ENCODE peak calls at places on chromosomes 11 and 22, in five cellular contexts. Y is IMR-90, H is colonic mucosa, P is sigmoid colon, M is mammary epithelial cell. B is an unnamed sample.

GRCh38 chr11:110752890-110753289 is 40.7 kb upstream of the ARHGAP20 start:
- DNase-seq in H (no peak), Y (no peak), P (no peak), M (no peak), B (no peak)

GRCh38 chr22:38461057-38461413 is 6.0 kb upstream of the KCNJ4 start:
- DNase-seq in P (no peak), M (no peak), H (no peak), Y (no peak), B (no peak)

GRCh38 chr11:296206-296975 is 2.9 kb downstream of the IFITM5 start:
- DNase-seq in Y (no peak), P (peak; percentile 64), M (no peak), H (no peak), B (no peak)

GRCh38 chr11:35781342-35782171 is 119.0 kb downstream of the TRIM44 start:
- DNase-seq in P (no peak), Y (peak; percentile 89), M (peak; percentile 37), H (no peak), B (peak; percentile 32)

GRCh38 chr22:39574779-39575551 is 4.4 kb downstream of the CACNA1I start:
- DNase-seq in P (no peak), Y (peak; percentile 95), M (peak; percentile 80), H (no peak), B (peak; percentile 58)

GRCh38 chr22:30239421-30240405 is 6.8 kb downstream of the LIF start:
- DNase-seq in M (peak; percentile 50), Y (peak; percentile 76), H (no peak), P (no peak), B (no peak)

GRCh38 chr11:26583550-26583949 is 11.5 kb upstream of the MUC15 start:
- DNase-seq in Y (no peak), P (no peak), M (peak; percentile 91), H (no peak), B (peak; percentile 89)

GRCh38 chr11:46001427-46002049 is 79.1 kb downstream of the LARGE2 start:
- DNase-seq in Y (peak; percentile 70), P (no peak), M (no peak), H (no peak), B (no peak)

GRCh38 chr22:27779650-27780049 is 21.9 kb downstream of the MN1 start:
- DNase-seq in H (no peak), M (no peak), P (no peak), Y (no peak), B (no peak)

GRCh38 chr11:121654506-121655480 is 202.0 kb upstream of the SORL1-AS1 start:
- DNase-seq in M (no peak), P (no peak), Y (peak; percentile 25), H (no peak), B (peak; percentile 59)

GRCh38 chr22:40224702-40225101 is 47.0 kb downstream of the TNRC6B start:
- DNase-seq in Y (peak; percentile 6), H (no peak), M (no peak), P (no peak), B (no peak)

GRCh38 chr11:17012179-17012578 is 2.0 kb downstream of the PLEKHA7 start:
- DNase-seq in Y (no peak), H (no peak), M (no peak), P (no peak), B (no peak)

GRCh38 chr22:36366291-36366708 is 21.5 kb downstream of the MYH9 start:
- DNase-seq in P (peak; percentile 90), H (no peak), M (no peak), Y (peak; percentile 68), B (peak; percentile 40)

GRCh38 chr11:22711212-22711770 is 44.9 kb downstream of the GAS2 start:
- DNase-seq in Y (no peak), P (no peak), M (peak; percentile 82), H (no peak), B (peak; percentile 81)

GRCh38 chr11:47186937-47187681 is 875 bp upstream of the PACSIN3 start:
- DNase-seq in M (peak; percentile 29), H (peak; percentile 45), P (peak; percentile 89), Y (peak; percentile 54), B (peak; percentile 61)

GRCh38 chr11:69999721-70000120 is 78.4 kb upstream of the ANO1 start:
- DNase-seq in P (no peak), Y (no peak), H (no peak), M (peak; percentile 75), B (peak; percentile 22)

GRCh38 chr11:19918302-19919049 is 205.8 kb downstream of the NAV2 start:
- DNase-seq in Y (no peak), P (no peak), H (no peak), M (no peak), B (no peak)

GRCh38 chr11:78156081-78156844 is 16.8 kb upstream of the ALG8 start:
- DNase-seq in P (no peak), M (no peak), H (no peak), Y (no peak), B (no peak)

GRCh38 chr11:45259607-45260006 is 26.5 kb downstream of the SYT13 start:
- DNase-seq in M (peak; percentile 66), P (no peak), H (peak; percentile 74), Y (no peak), B (no peak)

GRCh38 chr11:20672575-20672974 is 3.2 kb downstream of the NELL1 start:
- DNase-seq in M (no peak), H (no peak), Y (no peak), P (no peak), B (no peak)

GRCh38 chr22:37241351-37242142 is 2.5 kb downstream of the RAC2 start:
- DNase-seq in P (no peak), H (no peak), Y (no peak), M (no peak), B (no peak)

GRCh38 chr22:50182176-50183081 is 3.3 kb upstream of the TRABD start:
- DNase-seq in H (peak; percentile 75), P (no peak), M (no peak), Y (no peak), B (no peak)

DNA sequence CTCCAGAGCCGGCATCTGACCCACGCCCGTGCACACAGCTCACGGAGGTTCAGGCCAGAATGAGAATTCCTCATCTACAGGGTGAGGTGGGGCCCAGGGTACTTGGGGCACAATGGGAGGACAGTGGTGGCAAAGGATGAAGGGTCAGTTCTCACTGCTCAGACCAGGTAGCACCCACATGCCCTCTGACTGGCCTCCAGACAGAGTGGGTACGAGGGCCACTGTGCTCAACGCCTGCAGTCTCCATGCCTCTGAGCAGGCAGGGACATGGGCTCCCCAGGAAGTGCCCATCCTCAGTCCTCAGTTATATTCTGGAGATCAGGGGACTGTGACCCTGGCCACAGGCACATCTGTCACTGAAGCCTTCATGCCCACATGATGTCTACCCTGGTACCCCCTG is 13.0 kb upstream of the CDC42BPG start:
- DNase-seq in H (no peak), P (no peak), Y (no peak), M (no peak), B (no peak)
- H3K4me1 ChIP-seq in H (peaks cover 32% of the 10 kb centered on the region), P (no peaks in the 10 kb centered on the region), Y (peaks cover 29% of the 10 kb centered on the region), M (peaks cover 38% of the 10 kb centered on the region), B (peaks cover 28% of the 10 kb centered on the region)

DNA sequence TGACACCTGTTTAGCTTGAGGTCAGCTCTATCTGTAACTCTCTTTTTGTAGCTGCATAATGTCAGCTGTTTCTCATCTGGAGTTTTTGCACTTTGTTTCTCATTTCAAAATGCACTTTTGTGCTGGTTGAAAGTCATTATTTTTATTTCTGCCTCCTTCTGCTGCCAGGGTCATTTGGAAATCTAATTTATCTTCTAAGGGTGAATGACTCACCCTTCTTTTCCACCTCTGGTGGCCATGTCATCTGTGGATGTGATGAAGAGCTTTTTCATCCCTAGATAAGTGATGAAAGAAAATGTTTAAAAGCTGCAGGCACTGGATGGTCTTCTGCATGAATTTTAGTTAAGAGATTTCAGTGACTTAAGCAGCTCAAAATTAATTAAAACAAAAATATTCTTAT is 93.7 kb downstream of the JRKL start:
- DNase-seq in H (no peak), Y (no peak), M (no peak), P (no peak), B (no peak)
- TF ChIP-seq CTCF in H (no peak), Y (no peak), M (no peak), P (no peak), B (no peak)

GRCh38 chr22:42990131-42990838 is 24.7 kb downstream of the PACSIN2 start:
- DNase-seq in P (peak; percentile 71), H (no peak), Y (peak; percentile 89), M (peak; percentile 88), B (peak; percentile 84)
- H3K4me1 ChIP-seq in P (no peaks in the 10 kb centered on the region), H (peaks cover 22% of the 10 kb centered on the region), Y (peaks cover 26% of the 10 kb centered on the region), M (peaks cover 46% of the 10 kb centered on the region), B (peaks cover 22% of the 10 kb centered on the region)

DNA sequence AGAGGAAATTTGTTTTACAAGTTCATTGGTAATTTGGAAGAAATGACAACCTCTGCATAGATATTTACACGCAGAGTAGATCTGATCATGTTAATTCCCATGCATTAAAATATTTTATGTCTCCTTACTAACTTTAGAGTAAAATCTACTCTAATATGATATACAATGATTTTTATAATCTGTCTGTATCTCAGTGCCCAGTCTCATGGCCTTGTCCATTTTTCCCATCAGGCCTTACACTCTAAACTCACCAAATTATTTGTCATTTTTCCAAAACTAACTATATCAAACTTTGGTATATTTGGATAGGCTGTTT is 12.2 kb downstream of the OR10D3 start:
- DNase-seq in Y (no peak), H (no peak), M (no peak), P (no peak), B (no peak)
- TF ChIP-seq CTCF in Y (no peak), H (no peak), M (no peak), P (no peak), B (no peak)

GRCh38 chr11:109511598-109511997 is 89.6 kb downstream of the C11orf87 start:
- DNase-seq in P (no peak), M (peak; percentile 64), Y (no peak), H (no peak), B (peak; percentile 49)

GRCh38 chr11:109512680-109513079 is 90.7 kb downstream of the C11orf87 start:
- DNase-seq in P (no peak), M (no peak), Y (no peak), H (no peak), B (no peak)

GRCh38 chr11:109512249-109512648 is 90.3 kb downstream of the C11orf87 start:
- DNase-seq in Y (no peak), H (no peak), M (peak; percentile 63), P (no peak), B (peak; percentile 42)

GRCh38 chr11:109508943-109509342 is 87.0 kb downstream of the C11orf87 start:
- DNase-seq in P (no peak), H (no peak), M (no peak), Y (no peak), B (no peak)

DNA sequence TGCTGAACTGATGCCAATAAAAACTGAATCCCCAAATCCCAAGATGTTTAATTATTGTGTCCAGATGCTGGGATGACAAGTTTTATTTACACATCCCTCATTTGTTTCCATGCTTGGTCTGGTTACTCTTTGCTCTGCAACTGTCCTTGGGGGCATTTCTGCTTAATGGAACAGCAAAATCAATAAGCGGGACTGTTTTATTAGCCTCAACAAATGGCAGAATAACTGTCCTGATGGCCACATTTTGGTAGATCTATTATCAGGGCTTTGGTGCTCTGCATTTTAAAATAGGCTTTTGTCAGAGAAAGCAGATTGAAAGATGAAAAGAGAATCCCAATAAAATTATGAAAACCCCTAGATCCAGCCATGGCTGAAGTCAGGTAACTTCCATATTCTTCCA is 86.2 kb downstream of the C11orf87 start:
- DNase-seq in Y (no peak), P (no peak), H (no peak), M (no peak), B (no peak)
- H3K4me1 ChIP-seq in Y (no peaks in the 10 kb centered on the region), P (no peaks in the 10 kb centered on the region), H (no peaks in the 10 kb centered on the region), M (peaks cover 7% of the 10 kb centered on the region), B (no peaks in the 10 kb centered on the region)